ENCODE peak calls at places on chromosomes 2 and 18, in four cellular contexts. One of them, this sample, is unnamed.

GRCh38 chr2:127196549-127196948 is 23.6 kb downstream of the CYP27C1 start:
- DNase-seq in amygdala: no peak
- DNase-seq in stimulated activated effector memory CD8-positive, alpha-beta T cell treated with anti-CD3 and anti-CD28 coated beads, Interleukin-12 subunit alpha, Interleukin-12 subunit beta, amount 100 ng/mL, for 72 hours: no peak
- DNase-seq in amniotic stem cell: no peak
- DNase-seq in this sample: no peak

GRCh38 chr18:58784601-58785137 is 80.0 kb upstream of the ZNF532 start:
- DNase-seq in amygdala: no peak
- DNase-seq in stimulated activated effector memory CD8-positive, alpha-beta T cell treated with anti-CD3 and anti-CD28 coated beads, Interleukin-12 subunit alpha, Interleukin-12 subunit beta, amount 100 ng/mL, for 72 hours: no peak
- DNase-seq in amniotic stem cell: no peak
- DNase-seq in this sample: no peak

GRCh38 chr2:182447843-182448242 is 21.0 kb upstream of the PDE1A start:
- DNase-seq in amygdala: no peak
- DNase-seq in stimulated activated effector memory CD8-positive, alpha-beta T cell treated with anti-CD3 and anti-CD28 coated beads, Interleukin-12 subunit alpha, Interleukin-12 subunit beta, amount 100 ng/mL, for 72 hours: no peak
- DNase-seq in amniotic stem cell: no peak
- DNase-seq in this sample: no peak

GRCh38 chr2:3319134-3319533 is 58.5 kb downstream of the EIPR1 start:
- DNase-seq in amygdala: no peak
- DNase-seq in stimulated activated effector memory CD8-positive, alpha-beta T cell treated with anti-CD3 and anti-CD28 coated beads, Interleukin-12 subunit alpha, Interleukin-12 subunit beta, amount 100 ng/mL, for 72 hours: no peak
- DNase-seq in amniotic stem cell: no peak
- DNase-seq in this sample: no peak

GRCh38 chr18:51211552-51211951 is 14.1 kb upstream of the MEX3C start:
- DNase-seq in amygdala: no peak
- DNase-seq in stimulated activated effector memory CD8-positive, alpha-beta T cell treated with anti-CD3 and anti-CD28 coated beads, Interleukin-12 subunit alpha, Interleukin-12 subunit beta, amount 100 ng/mL, for 72 hours: peak
- DNase-seq in amniotic stem cell: no peak
- DNase-seq in this sample: no peak

GRCh38 chr2:67255933-67256615 is 141.1 kb upstream of the ETAA1 start:
- DNase-seq in amygdala: no peak
- DNase-seq in stimulated activated effector memory CD8-positive, alpha-beta T cell treated with anti-CD3 and anti-CD28 coated beads, Interleukin-12 subunit alpha, Interleukin-12 subunit beta, amount 100 ng/mL, for 72 hours: no peak
- DNase-seq in amniotic stem cell: no peak
- DNase-seq in this sample: no peak

GRCh38 chr18:59549797-59550516 is 147.3 kb downstream of the CCBE1 start:
- DNase-seq in amygdala: peak
- DNase-seq in stimulated activated effector memory CD8-positive, alpha-beta T cell treated with anti-CD3 and anti-CD28 coated beads, Interleukin-12 subunit alpha, Interleukin-12 subunit beta, amount 100 ng/mL, for 72 hours: no peak
- DNase-seq in amniotic stem cell: no peak
- DNase-seq in this sample: no peak

GRCh38 chr2:186941853-186942252 is 92.9 kb upstream of the ZSWIM2 start:
- DNase-seq in amygdala: no peak
- DNase-seq in stimulated activated effector memory CD8-positive, alpha-beta T cell treated with anti-CD3 and anti-CD28 coated beads, Interleukin-12 subunit alpha, Interleukin-12 subunit beta, amount 100 ng/mL, for 72 hours: no peak
- DNase-seq in amniotic stem cell: no peak
- DNase-seq in this sample: no peak

GRCh38 chr2:45177870-45178269 is 168.6 kb upstream of the SIX2 start:
- DNase-seq in amygdala: no peak
- DNase-seq in stimulated activated effector memory CD8-positive, alpha-beta T cell treated with anti-CD3 and anti-CD28 coated beads, Interleukin-12 subunit alpha, Interleukin-12 subunit beta, amount 100 ng/mL, for 72 hours: no peak
- DNase-seq in amniotic stem cell: peak
- DNase-seq in this sample: no peak

GRCh38 chr2:203427061-203427460 is 98.9 kb downstream of the ABI2 start:
- DNase-seq in amygdala: no peak
- DNase-seq in stimulated activated effector memory CD8-positive, alpha-beta T cell treated with anti-CD3 and anti-CD28 coated beads, Interleukin-12 subunit alpha, Interleukin-12 subunit beta, amount 100 ng/mL, for 72 hours: no peak
- DNase-seq in amniotic stem cell: peak
- DNase-seq in this sample: no peak

GRCh38 chr2:20939786-20940480 is 103.9 kb downstream of the APOB start:
- DNase-seq in amygdala: no peak
- DNase-seq in stimulated activated effector memory CD8-positive, alpha-beta T cell treated with anti-CD3 and anti-CD28 coated beads, Interleukin-12 subunit alpha, Interleukin-12 subunit beta, amount 100 ng/mL, for 72 hours: no peak
- DNase-seq in amniotic stem cell: no peak
- DNase-seq in this sample: no peak

This sample was measured in BE2C.